ENCODE peak calls at places on chromosomes 11 and 22, in five cellular contexts. E is right cardiac atrium, N is astrocyte of the spinal cord, T is brain microvascular endothelial cell, C is H7. M is an unnamed sample.

GRCh38 chr11:100631316-100631715 is 55.8 kb upstream of the ARHGAP42 start:
- DNase-seq in N (no peak), T (no peak), C (no peak), E (no peak), M (no peak)

GRCh38 chr11:44005076-44005800 is 42.5 kb upstream of the ACCSL start:
- DNase-seq in N (no peak), T (no peak), E (no peak), C (peak; percentile 60), M (no peak)

GRCh38 chr22:50270302-50271010 is at the start of gene MAPK11:
- DNase-seq in N (peak; percentile 54), E (peak; percentile 89), T (peak; percentile 32), C (peak; percentile 96), M (peak; percentile 64)

GRCh38 chr22:37118083-37118482 is 8.6 kb upstream of the TMPRSS6 start:
- DNase-seq in E (no peak), C (no peak), T (no peak), N (no peak), M (no peak)

GRCh38 chr22:45469573-45470383 is 32.9 kb upstream of the FBLN1 start:
- DNase-seq in E (no peak), C (no peak), T (no peak), N (no peak), M (peak; percentile 24)

GRCh38 chr22:23530766-23531282 is 49.3 kb downstream of the IGLL1 start:
- DNase-seq in T (no peak), E (no peak), N (no peak), C (peak; percentile 23), M (no peak)

GRCh38 chr22:45579306-45579705 is 76.6 kb downstream of the FBLN1 start:
- DNase-seq in T (no peak), N (no peak), E (no peak), C (peak; percentile 45), M (no peak)

GRCh38 chr11:73269353-73270088 is 2.6 kb upstream of the P2RY6 start:
- DNase-seq in C (peak; percentile 52), N (no peak), E (no peak), T (no peak), M (no peak)

GRCh38 chr11:67572747-67573419 is 10.7 kb upstream of the GSTP1 start:
- DNase-seq in N (peak; percentile 42), C (peak; percentile 68), E (peak; percentile 78), T (peak; percentile 45), M (peak; percentile 70)

GRCh38 chr11:70078095-70078795 is at the start of gene ANO1:
- DNase-seq in E (peak; percentile 79), N (no peak), C (peak; percentile 88), T (no peak), M (no peak)

GRCh38 chr11:113806403-113806802 is 26.8 kb downstream of the CLDN25 start:
- DNase-seq in T (peak; percentile 22), E (no peak), N (no peak), C (peak; percentile 69), M (peak; percentile 53)

GRCh38 chr22:25235547-25236290 is 16.3 kb downstream of the CRYBB2 start:
- DNase-seq in E (peak; percentile 87), C (peak; percentile 100), T (peak; percentile 60), N (peak; percentile 67), M (peak; percentile 80)

GRCh38 chr11:27395556-27396258 is 32.7 kb upstream of the CCDC34 start:
- DNase-seq in N (peak; percentile 60), C (no peak), T (no peak), E (no peak), M (peak; percentile 62)

GRCh38 chr22:19555651-19556050 is 31.4 kb upstream of the CLDN5 start:
- DNase-seq in N (no peak), T (no peak), E (no peak), C (no peak), M (no peak)

GRCh38 chr11:74282863-74283484 is 28.5 kb downstream of the P4HA3 start:
- DNase-seq in E (no peak), T (no peak), C (no peak), N (no peak), M (no peak)

GRCh38 chr22:50483977-50484853 is 2.4 kb upstream of the MIOX start:
- DNase-seq in T (no peak), N (no peak), E (peak; percentile 48), C (no peak), M (no peak)

GRCh38 chr22:22973336-22973735 is 85.7 kb downstream of the IGLL5 start:
- DNase-seq in E (no peak), N (no peak), T (no peak), C (no peak), M (no peak)

GRCh38 chr22:24282401-24282800 is 11.8 kb downstream of the SPECC1L start:
- DNase-seq in E (no peak), N (no peak), C (no peak), T (no peak), M (no peak)

GRCh38 chr11:77244277-77245014 is 57.0 kb downstream of the GDPD4 start:
- DNase-seq in T (peak; percentile 36), C (no peak), E (no peak), N (peak; percentile 86), M (peak; percentile 71)

GRCh38 chr11:115873813-115874212 is 369.6 kb upstream of the CADM1 start:
- DNase-seq in T (no peak), C (no peak), E (no peak), N (no peak), M (no peak)
- H3K4me3 ChIP-seq in T (no peak overlapping the region), C (no peak overlapping the region), E (no peak overlapping the region), N (no peak overlapping the region), M (no peak overlapping the region)

GRCh38 chr22:31495343-31495742 is 993 bp upstream of the SFI1 start:
- DNase-seq in T (no peak), N (no peak), E (no peak), C (no peak), M (no peak)
- H3K4me3 ChIP-seq in T (no peak overlapping the region), N (peak overlapping the region; percentile 95), E (peak overlapping the region; percentile 62), C (peak overlapping the region; percentile 85), M (peak overlapping the region; percentile 89)

DNA sequence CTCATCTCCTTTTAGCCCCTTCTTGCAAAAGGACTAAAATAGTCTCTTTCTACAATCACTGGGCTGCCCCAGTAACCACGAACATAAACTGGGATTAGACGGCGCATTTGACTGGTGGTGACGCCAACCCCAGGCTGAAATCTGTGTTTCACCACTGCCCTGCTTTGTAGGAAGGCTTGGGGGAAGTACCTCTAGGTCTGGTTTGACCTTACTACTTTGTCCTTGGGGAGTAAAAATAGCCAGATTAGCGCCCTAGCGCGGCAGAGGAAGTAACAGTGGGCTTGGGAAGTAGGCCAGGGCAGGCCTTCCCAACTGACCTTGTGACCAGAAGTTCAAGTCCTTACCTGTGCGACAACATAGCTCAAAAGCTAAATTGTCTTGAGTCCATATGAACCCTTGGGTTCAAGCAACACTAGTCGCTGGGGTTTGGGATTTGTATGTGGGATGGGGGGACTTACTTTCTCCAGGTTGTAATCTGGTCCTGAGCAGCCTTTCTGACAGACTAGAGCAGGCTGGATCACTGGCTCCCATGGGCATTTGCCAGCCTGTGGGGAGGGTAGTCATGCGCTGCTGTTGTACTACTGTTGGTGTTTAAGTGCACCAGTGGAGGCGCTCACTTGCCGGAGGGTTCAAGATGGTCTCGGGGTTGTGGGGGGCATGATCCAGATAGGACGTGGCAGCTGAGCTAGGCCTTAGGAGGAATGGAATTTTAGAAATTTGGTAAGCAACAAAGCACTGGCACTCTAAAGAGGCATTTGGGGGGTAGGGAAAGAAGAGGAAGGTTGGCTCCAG is 953 bp upstream of the PACS1 start:
- DNase-seq in N (peak; percentile 44), C (no peak), E (peak; percentile 71), T (peak; percentile 48), M (peak; percentile 61)
- H3K4me3 ChIP-seq in N (peak overlapping the region; percentile 31), C (peak overlapping the region; percentile 73), E (peak overlapping the region; percentile 98), T (peak overlapping the region; percentile 47), M (peak overlapping the region; percentile 77)

DNA sequence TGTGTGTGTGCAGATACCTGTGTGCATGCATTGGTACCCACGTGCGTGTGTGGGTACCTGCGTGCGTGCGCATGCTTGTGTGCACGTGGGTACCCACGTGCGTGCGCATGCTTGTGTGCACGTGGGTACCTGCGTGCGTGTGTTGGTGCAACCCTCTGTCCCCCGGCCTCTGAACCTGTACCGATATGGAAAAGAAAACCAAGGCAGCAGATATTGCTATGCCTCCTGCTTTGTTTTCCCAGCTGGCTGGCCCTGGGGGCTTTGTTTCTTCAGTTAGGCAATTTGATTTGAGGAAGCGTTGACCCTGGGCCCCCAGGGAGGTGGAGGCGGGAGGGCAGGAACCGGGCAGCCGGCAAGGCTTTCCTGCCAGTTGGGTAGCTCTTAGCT is 26.1 kb upstream of the SORL1-AS1 start:
- DNase-seq in C (peak; percentile 67), T (no peak), E (no peak), N (no peak), M (no peak)
- H3K4me3 ChIP-seq in C (no peak overlapping the region), T (no peak overlapping the region), E (no peak overlapping the region), N (no peak overlapping the region), M (no peak overlapping the region)

GRCh38 chr22:17272511-17272991 is 53.3 kb upstream of the ADA2 start:
- DNase-seq in E (no peak), N (no peak), C (peak; percentile 81), T (no peak), M (no peak)
- H3K4me3 ChIP-seq in E (no peak overlapping the region), N (no peak overlapping the region), C (no peak overlapping the region), T (no peak overlapping the region), M (no peak overlapping the region)

GRCh38 chr22:42937164-42937854 is 77.6 kb downstream of the PACSIN2 start:
- DNase-seq in N (peak; percentile 84), T (peak; percentile 86), C (no peak), E (no peak), M (peak; percentile 86)

GRCh38 chr22:42939451-42939881 is 75.5 kb downstream of the PACSIN2 start:
- DNase-seq in N (no peak), C (no peak), T (no peak), E (no peak), M (no peak)

GRCh38 chr22:42938449-42938848 is 76.5 kb downstream of the PACSIN2 start:
- DNase-seq in T (no peak), N (no peak), E (no peak), C (no peak), M (no peak)

GRCh38 chr22:42939941-42940653 is 74.9 kb downstream of the PACSIN2 start:
- DNase-seq in T (peak; percentile 87), N (peak; percentile 90), C (no peak), E (no peak), M (peak; percentile 93)

GRCh38 chr22:42938976-42939375 is 76.0 kb downstream of the PACSIN2 start:
- DNase-seq in E (no peak), N (no peak), T (no peak), C (no peak), M (no peak)
- H3K4me3 ChIP-seq in E (no peak overlapping the region), N (no peak overlapping the region), T (no peak overlapping the region), C (no peak overlapping the region), M (no peak overlapping the region)

M was measured in choroid plexus epithelial cell.